ENCODE peak calls at places on chromosomes 2 and 18, in five cellular contexts. W is astrocyte, D is GM06990, M is fibroblast of pulmonary artery, O is kidney. V is an unnamed sample.

GRCh38 chr2:212076456-212076855 is 462.1 kb downstream of the ERBB4 start:
- DNase-seq in W (no peak), D (no peak), M (no peak), O (no peak), V (no peak)

GRCh38 chr18:80034852-80035406 is 695 bp downstream of the RBFA start:
- DNase-seq in W (no peak), D (no peak), M (peak; percentile 3), O (no peak), V (no peak)

GRCh38 chr2:72998234-72998651 is 73.3 kb downstream of the SFXN5 start:
- DNase-seq in W (no peak), D (no peak), M (no peak), O (no peak), V (no peak)

GRCh38 chr18:29147944-29148343 is 971.0 kb upstream of the CDH2 start:
- DNase-seq in W (peak; percentile 64), D (no peak), M (peak; percentile 83), O (no peak), V (no peak)

GRCh38 chr2:12816379-12817306 is 99.9 kb downstream of the TRIB2 start:
- DNase-seq in W (peak; percentile 83), D (no peak), M (peak; percentile 49), O (no peak), V (no peak)

GRCh38 chr2:3940661-3941060 is 237.3 kb downstream of the DCDC2C start:
- DNase-seq in W (no peak), D (no peak), M (no peak), O (no peak), V (no peak)

GRCh38 chr2:64862623-64863022 is 126.6 kb upstream of the SLC1A4 start:
- DNase-seq in W (no peak), D (no peak), M (no peak), O (no peak), V (no peak)

GRCh38 chr2:135150711-135151110 is 98.6 kb downstream of the RAB3GAP1 start:
- DNase-seq in W (no peak), D (no peak), M (no peak), O (no peak), V (no peak)

GRCh38 chr2:9712263-9712662 is 81.5 kb upstream of the YWHAQ start:
- DNase-seq in W (no peak), D (peak; percentile 30), M (no peak), O (no peak), V (no peak)

GRCh38 chr2:180707867-180708205 is 272.6 kb upstream of the UBE2E3 start:
- DNase-seq in W (peak; percentile 79), D (no peak), M (peak; percentile 96), O (no peak), V (no peak)

GRCh38 chr2:120347387-120348010 is 1.6 kb downstream of the INHBB start:
- DNase-seq in W (no peak), D (no peak), M (no peak), O (no peak), V (no peak)

GRCh38 chr2:170577356-170577755 is 137.8 kb upstream of the SP5 start:
- DNase-seq in W (no peak), D (no peak), M (no peak), O (no peak), V (no peak)

GRCh38 chr2:219783551-219783950 is 156.1 kb downstream of the SLC4A3 start:
- DNase-seq in W (peak; percentile 20), D (no peak), M (no peak), O (no peak), V (no peak)

GRCh38 chr18:3122851-3123250 is 96.9 kb downstream of the MYOM1 start:
- DNase-seq in W (no peak), D (no peak), M (no peak), O (no peak), V (no peak)

GRCh38 chr2:238528953-238529781 is 102.4 kb downstream of the ASB1 start:
- DNase-seq in W (peak; percentile 63), D (no peak), M (peak; percentile 14), O (peak; percentile 29), V (no peak)

GRCh38 chr18:54734059-54734458 is 94.2 kb upstream of the RAB27B start:
- DNase-seq in W (peak; percentile 98), D (no peak), M (peak; percentile 92), O (no peak), V (no peak)

GRCh38 chr2:70964596-70965386 is 13.6 kb upstream of the ANKRD53 start:
- DNase-seq in W (peak; percentile 24), D (peak; percentile 60), M (peak; percentile 67), O (no peak), V (no peak)

GRCh38 chr2:174001107-174001506 is 35.9 kb upstream of the SP3 start:
- DNase-seq in W (no peak), D (no peak), M (no peak), O (no peak), V (no peak)

GRCh38 chr18:14945286-14945685 is 197.3 kb downstream of the ANKRD30B start:
- DNase-seq in W (no peak), D (no peak), M (no peak), O (peak; percentile 6), V (no peak)

GRCh38 chr18:44695503-44695902 is 14.8 kb downstream of the SETBP1 start:
- DNase-seq in W (no peak), D (no peak), M (no peak), O (no peak), V (no peak)

GRCh38 chr2:31231571-31232287 is 2.2 kb upstream of the EHD3 start:
- DNase-seq in W (no peak), D (no peak), M (no peak), O (peak; percentile 19), V (no peak)

GRCh38 chr2:71672640-71673401 is 219.5 kb downstream of the DYSF start:
- DNase-seq in W (no peak), D (no peak), M (no peak), O (peak; percentile 60), V (no peak)

GRCh38 chr2:28608061-28608828 is 112.4 kb downstream of the PLB1 start:
- DNase-seq in W (no peak), D (no peak), M (no peak), O (no peak), V (no peak)

GRCh38 chr18:12422936-12423335 is 15.2 kb downstream of the PRELID3A start:
- DNase-seq in W (no peak), D (no peak), M (no peak), O (no peak), V (no peak)

GRCh38 chr18:11320981-11321380 is 171.6 kb upstream of the PIEZO2 start:
- DNase-seq in W (peak; percentile 78), D (no peak), M (peak; percentile 49), O (no peak), V (no peak)

GRCh38 chr2:127454595-127455565 is 36.7 kb downstream of the PROC start:
- DNase-seq in W (no peak), D (no peak), M (no peak), O (no peak), V (no peak)
- H3K4me3 ChIP-seq in W (no peak overlapping the region), D (no peak overlapping the region), M (no peak overlapping the region), O (no peak overlapping the region), V (no peak overlapping the region)

GRCh38 chr2:215982465-215982875 is 30.9 kb downstream of the MREG start:
- DNase-seq in W (peak; percentile 90), D (no peak), M (no peak), O (no peak), V (no peak)
- H3K4me3 ChIP-seq in W (no peak overlapping the region), D (no peak overlapping the region), M (no peak overlapping the region), O (no peak overlapping the region), V (no peak overlapping the region)

GRCh38 chr18:59139615-59140286 is at the start of gene SEC11C:
- DNase-seq in W (peak; percentile 88), D (peak; percentile 97), M (peak; percentile 96), O (peak; percentile 98), V (peak; percentile 94)

GRCh38 chr18:59140287-59140885 is 702 bp downstream of the SEC11C start:
- DNase-seq in W (peak; percentile 46), D (no peak), M (peak; percentile 45), O (no peak), V (no peak)

GRCh38 chr18:59141294-59142068 is 1.8 kb downstream of the SEC11C start:
- DNase-seq in W (no peak), D (no peak), M (no peak), O (no peak), V (no peak)

GRCh38 chr18:59142274-59142673 is 2.6 kb downstream of the SEC11C start:
- DNase-seq in W (no peak), D (peak; percentile 55), M (no peak), O (no peak), V (peak; percentile 55)

GRCh38 chr18:59139291-59139614 is 431 bp upstream of the SEC11C start:
- DNase-seq in W (peak; percentile 70), D (no peak), M (peak; percentile 89), O (peak; percentile 94), V (peak; percentile 74)
- H3K4me3 ChIP-seq in W (peak overlapping the region; percentile 85), D (peak overlapping the region; percentile 95), M (peak overlapping the region; percentile 89), O (peak overlapping the region; percentile 93), V (peak overlapping the region; percentile 74)

GRCh38 chr2:17795309-17795708 is 21.0 kb upstream of the MSGN1 start:
- DNase-seq in W (no peak), D (no peak), M (no peak), O (no peak), V (no peak)

GRCh38 chr2:17793293-17793692 is 23.0 kb upstream of the MSGN1 start:
- DNase-seq in W (no peak), D (peak; percentile 28), M (no peak), O (no peak), V (no peak)

GRCh38 chr2:17792515-17792914 is 23.7 kb upstream of the MSGN1 start:
- DNase-seq in W (peak; percentile 18), D (no peak), M (no peak), O (no peak), V (no peak)

GRCh38 chr2:17791121-17791902 is 24.9 kb upstream of the MSGN1 start:
- DNase-seq in W (peak; percentile 80), D (no peak), M (peak; percentile 84), O (no peak), V (no peak)

DNA sequence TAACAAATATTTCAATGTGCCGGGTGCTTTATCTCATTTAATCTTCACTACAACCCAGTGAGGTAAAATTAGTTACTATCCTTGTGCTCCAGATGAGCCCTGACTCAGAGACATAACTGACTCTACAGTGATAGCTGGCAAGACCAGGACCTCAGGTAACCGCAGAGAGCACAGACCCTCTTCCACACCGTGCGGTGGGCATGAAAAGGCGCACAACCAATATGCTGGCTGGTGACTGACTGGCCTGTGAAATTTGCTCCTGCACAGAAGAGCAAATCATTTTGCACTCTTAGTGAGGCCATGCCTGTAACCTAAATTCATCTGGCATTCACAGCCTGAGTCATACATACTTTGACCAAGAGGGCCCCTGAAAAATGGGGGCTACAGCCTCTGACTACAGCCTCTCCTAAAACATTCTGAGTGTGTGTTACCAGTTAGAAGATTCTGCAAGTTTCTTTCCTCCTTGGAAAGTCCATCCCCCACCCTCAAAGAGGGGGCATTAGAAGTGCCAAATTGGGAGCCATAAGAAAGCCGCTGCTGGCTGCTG is 22.4 kb upstream of the MSGN1 start:
- DNase-seq in W (no peak), D (no peak), M (no peak), O (no peak), V (no peak)
- H3K4me3 ChIP-seq in W (no peak overlapping the region), D (no peak overlapping the region), M (no peak overlapping the region), O (no peak overlapping the region), V (no peak overlapping the region)

GRCh38 chr18:13447621-13448020 is 229.1 kb downstream of the LDLRAD4 start:
- DNase-seq in W (peak; percentile 91), D (no peak), M (peak; percentile 51), O (no peak), V (no peak)
- H3K4me3 ChIP-seq in W (peak overlapping the region; percentile 22), D (no peak overlapping the region), M (no peak overlapping the region), O (peak overlapping the region; percentile 31), V (no peak overlapping the region)

GRCh38 chr2:38108907-38109731 is 33.2 kb upstream of the CYP1B1 start:
- DNase-seq in W (no peak), D (no peak), M (no peak), O (no peak), V (no peak)
- H3K4me3 ChIP-seq in W (no peak overlapping the region), D (no peak overlapping the region), M (no peak overlapping the region), O (peak overlapping the region; percentile 27), V (no peak overlapping the region)

V was measured in GM12864.